ENCODE peak calls at places on chromosomes 6 and 20, in nine cellular contexts. E is fibroblast of pulmonary artery; B is body of pancreas; Z is tibial artery; W is CD8-positive, alpha-beta T cell; X is lower lobe of right lung; I is astrocyte; L is fibroblast of mammary gland; Q is PC-9. S is an unnamed sample.

GRCh38 chr20:38286586-38287502 is 17.1 kb upstream of the BPI start:
- DNase-seq in E (no peak), B (no peak), Z (no peak), W (no peak), X (no peak), I (peak), L (no peak), Q (no peak), S (peak)

GRCh38 chr6:48490658-48491057 is 379.7 kb upstream of the PTCHD4 start:
- DNase-seq in E (no peak), B (no peak), Z (no peak), W (no peak), X (no peak), I (no peak), L (no peak), Q (no peak), S (no peak)

GRCh38 chr6:44269921-44270525 is at the start of gene TMEM151B:
- DNase-seq in E (no peak), B (no peak), Z (no peak), W (peak), X (no peak), I (no peak), L (no peak), Q (no peak), S (no peak)

GRCh38 chr20:45037050-45037449 is 63.9 kb downstream of the KCNS1 start:
- DNase-seq in E (peak), B (no peak), Z (peak), W (no peak), X (no peak), I (peak), L (peak), Q (no peak), S (peak)

GRCh38 chr6:154580397-154581135 is 70.1 kb upstream of the CNKSR3 start:
- DNase-seq in E (no peak), B (no peak), Z (no peak), W (no peak), X (no peak), I (no peak), L (no peak), Q (no peak), S (no peak)

GRCh38 chr6:127641905-127642304 is 64.9 kb downstream of the C6orf58 start:
- DNase-seq in E (peak), B (peak), Z (no peak), W (no peak), X (no peak), I (peak), L (peak), Q (no peak), S (peak)

GRCh38 chr6:1587546-1587945 is 22.2 kb upstream of the FOXC1 start:
- DNase-seq in E (no peak), B (no peak), Z (no peak), W (no peak), X (no peak), I (no peak), L (no peak), Q (no peak), S (no peak)

GRCh38 chr6:56488281-56488680 is 154.4 kb downstream of the DST start:
- DNase-seq in E (no peak), B (no peak), Z (no peak), W (no peak), X (no peak), I (no peak), L (no peak), Q (no peak), S (no peak)

GRCh38 chr20:61724376-61724775 is 341.3 kb downstream of the TAF4 start:
- DNase-seq in E (no peak), B (no peak), Z (no peak), W (no peak), X (no peak), I (no peak), L (no peak), Q (no peak), S (no peak)

GRCh38 chr20:61045876-61046585 is 206.0 kb upstream of the CDH4 start:
- DNase-seq in E (no peak), B (no peak), Z (no peak), W (no peak), X (no peak), I (no peak), L (no peak), Q (no peak), S (no peak)

GRCh38 chr20:47736570-47737152 is 48.6 kb downstream of the SULF2 start:
- DNase-seq in E (no peak), B (no peak), Z (no peak), W (no peak), X (no peak), I (no peak), L (no peak), Q (no peak), S (no peak)

GRCh38 chr6:10449751-10450150 is 34.9 kb upstream of the TFAP2A start:
- DNase-seq in E (no peak), B (no peak), Z (no peak), W (no peak), X (no peak), I (no peak), L (no peak), Q (no peak), S (peak)

GRCh38 chr6:139590206-139590605 is 215.8 kb upstream of the CITED2 start:
- DNase-seq in E (no peak), B (peak), Z (no peak), W (no peak), X (no peak), I (no peak), L (no peak), Q (no peak), S (no peak)

GRCh38 chr6:131923356-131923755 is 27.8 kb downstream of the CCN2 start:
- DNase-seq in E (peak), B (peak), Z (no peak), W (no peak), X (no peak), I (peak), L (peak), Q (peak), S (peak)

GRCh38 chr6:52221302-52221701 is 23.0 kb downstream of the IL17F start:
- DNase-seq in E (no peak), B (no peak), Z (no peak), W (no peak), X (no peak), I (peak), L (no peak), Q (no peak), S (no peak)

GRCh38 chr6:84777888-84778287 is 13.5 kb upstream of the TBX18 start:
- DNase-seq in E (no peak), B (no peak), Z (no peak), W (no peak), X (no peak), I (no peak), L (peak), Q (no peak), S (peak)

GRCh38 chr20:5969348-5969935 is 19.0 kb downstream of the MCM8 start:
- DNase-seq in E (no peak), B (no peak), Z (no peak), W (no peak), X (no peak), I (no peak), L (no peak), Q (no peak), S (no peak)

GRCh38 chr6:73722318-73723060 is 26.5 kb downstream of the CD109 start:
- DNase-seq in E (peak), B (no peak), Z (no peak), W (no peak), X (no peak), I (peak), L (peak), Q (no peak), S (peak)

DNA sequence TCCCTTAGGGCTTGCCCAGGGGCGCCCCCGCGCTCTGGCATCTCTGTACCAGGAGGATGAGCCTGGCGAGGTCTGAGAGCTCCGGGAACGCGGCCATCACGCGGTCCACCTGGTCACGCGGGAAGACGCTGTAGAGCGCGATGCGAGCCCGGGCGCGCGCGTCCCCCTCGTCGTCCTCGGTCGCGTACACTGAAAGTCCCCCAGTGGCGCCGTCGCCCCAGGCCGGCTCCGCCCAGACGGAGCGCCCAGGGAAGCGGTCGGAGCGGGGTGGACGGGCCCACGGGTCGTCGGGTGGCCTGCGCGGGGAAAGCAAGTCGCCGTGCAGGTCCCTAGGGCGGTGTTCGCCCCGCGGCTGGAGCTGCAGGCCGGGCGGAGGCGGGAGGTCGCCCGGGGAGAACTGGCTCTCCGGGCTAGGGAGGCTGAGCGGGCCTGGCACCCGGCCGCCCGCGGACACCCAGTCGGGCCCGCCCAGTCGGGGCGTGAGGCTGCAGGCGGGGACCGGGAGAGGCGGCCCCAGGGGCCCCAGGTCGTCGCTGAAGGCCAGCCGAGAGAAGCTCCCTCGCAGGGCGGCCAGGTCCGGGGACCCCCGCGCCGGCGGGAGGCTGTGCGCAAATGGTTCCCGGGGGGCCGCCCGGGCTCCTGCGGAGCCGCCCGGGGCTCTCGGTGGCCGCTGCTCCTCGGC is 34.0 kb downstream of the ZC3H12D start:
- DNase-seq in E (no peak), B (peak), Z (no peak), W (no peak), X (peak), I (no peak), L (no peak), Q (no peak), S (peak)
- H3K4me3 ChIP-seq in E (peak), B (no peak), Z (peak), W (peak), X (peak), I (peak), L (peak), Q (no peak), S (peak)

DNA sequence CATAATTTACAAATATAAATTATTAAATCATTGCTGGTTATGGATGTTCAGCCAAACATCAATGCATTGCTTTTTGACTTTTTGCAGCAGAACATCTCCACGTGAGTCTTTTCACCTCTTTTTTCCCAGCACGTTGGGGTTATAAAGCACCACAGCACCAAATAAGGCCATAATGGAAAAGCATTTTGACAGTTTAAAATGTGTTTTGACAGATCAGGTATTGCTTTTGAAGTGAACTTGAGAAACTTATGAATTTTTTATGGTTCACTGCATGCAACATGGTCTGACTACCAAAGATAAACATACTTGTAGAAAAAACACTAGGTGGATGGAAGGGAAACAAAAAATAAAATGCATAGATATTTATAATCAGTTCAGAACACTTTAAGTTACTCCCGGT is 622.4 kb downstream of the HTR1B start:
- DNase-seq in E (no peak), B (no peak), Z (no peak), W (no peak), X (no peak), I (no peak), L (no peak), Q (no peak), S (no peak)
- TF ChIP-seq CTCF in E (no peak), B (no peak), Z (no peak), W (no peak), X (no peak), I (no peak), L (no peak), Q (no peak), S (no peak)

GRCh38 chr6:27214126-27214601 is 33.3 kb upstream of the PRSS16 start:
- DNase-seq in E (no peak), B (no peak), Z (no peak), W (no peak), X (no peak), I (no peak), L (no peak), Q (no peak), S (no peak)
- H3K4me3 ChIP-seq in E (no peak), B (no peak), Z (no peak), W (no peak), X (no peak), I (peak), L (peak), Q (peak), S (peak)

GRCh38 chr20:49508435-49509199 is 26.1 kb upstream of the KCNB1 start:
- DNase-seq in E (peak), B (no peak), Z (no peak), W (no peak), X (no peak), I (peak), L (peak), Q (peak), S (peak)
- TF ChIP-seq CTCF in E (peak), B (peak), Z (peak), W (peak), X (peak), I (peak), L (peak), Q (peak), S (peak)

GRCh38 chr6:39292637-39293036 is 21.6 kb downstream of the KCNK17 start:
- DNase-seq in E (no peak), B (no peak), Z (no peak), W (no peak), X (no peak), I (no peak), L (no peak), Q (no peak), S (no peak)

GRCh38 chr6:39295538-39295937 is 18.7 kb downstream of the KCNK17 start:
- DNase-seq in E (no peak), B (no peak), Z (peak), W (no peak), X (no peak), I (no peak), L (no peak), Q (no peak), S (peak)

GRCh38 chr6:39294899-39295298 is 19.3 kb downstream of the KCNK17 start:
- DNase-seq in E (no peak), B (no peak), Z (no peak), W (no peak), X (no peak), I (no peak), L (no peak), Q (no peak), S (no peak)

GRCh38 chr6:39296745-39297640 is 17.2 kb downstream of the KCNK17 start:
- DNase-seq in E (peak), B (no peak), Z (peak), W (no peak), X (no peak), I (no peak), L (peak), Q (no peak), S (peak)

DNA sequence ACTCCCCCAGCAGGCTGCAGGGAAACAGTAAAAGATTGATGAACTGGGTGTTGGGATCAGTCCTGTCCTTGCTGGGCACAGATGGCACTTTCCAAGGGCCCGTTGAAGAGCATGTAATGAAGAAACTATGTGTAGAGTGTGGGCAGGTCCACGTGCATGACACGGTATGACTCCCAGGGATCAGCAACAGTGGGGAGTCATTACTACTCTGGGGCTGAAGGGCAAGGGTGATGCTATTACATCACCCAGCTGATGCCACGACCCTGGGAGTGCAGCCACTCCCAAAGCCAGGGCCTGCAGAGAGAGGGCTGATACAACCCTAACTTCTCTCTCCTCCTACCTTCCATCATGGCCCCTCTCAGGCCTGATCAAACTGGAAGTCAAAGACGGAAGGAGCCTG is 20.1 kb downstream of the KCNK17 start:
- DNase-seq in E (no peak), B (no peak), Z (no peak), W (no peak), X (no peak), I (no peak), L (no peak), Q (no peak), S (peak)
- H3K4me3 ChIP-seq in E (no peak), B (no peak), Z (no peak), W (no peak), X (no peak), I (no peak), L (no peak), Q (no peak), S (no peak)

GRCh38 chr6:28791002-28791383 is 132.8 kb downstream of the TRIM27 start:
- DNase-seq in E (no peak), B (no peak), Z (no peak), W (no peak), X (no peak), I (no peak), L (no peak), Q (no peak), S (no peak)

GRCh38 chr6:28789553-28790083 is 134.2 kb downstream of the TRIM27 start:
- DNase-seq in E (peak), B (peak), Z (no peak), W (no peak), X (no peak), I (peak), L (peak), Q (peak), S (peak)

DNA sequence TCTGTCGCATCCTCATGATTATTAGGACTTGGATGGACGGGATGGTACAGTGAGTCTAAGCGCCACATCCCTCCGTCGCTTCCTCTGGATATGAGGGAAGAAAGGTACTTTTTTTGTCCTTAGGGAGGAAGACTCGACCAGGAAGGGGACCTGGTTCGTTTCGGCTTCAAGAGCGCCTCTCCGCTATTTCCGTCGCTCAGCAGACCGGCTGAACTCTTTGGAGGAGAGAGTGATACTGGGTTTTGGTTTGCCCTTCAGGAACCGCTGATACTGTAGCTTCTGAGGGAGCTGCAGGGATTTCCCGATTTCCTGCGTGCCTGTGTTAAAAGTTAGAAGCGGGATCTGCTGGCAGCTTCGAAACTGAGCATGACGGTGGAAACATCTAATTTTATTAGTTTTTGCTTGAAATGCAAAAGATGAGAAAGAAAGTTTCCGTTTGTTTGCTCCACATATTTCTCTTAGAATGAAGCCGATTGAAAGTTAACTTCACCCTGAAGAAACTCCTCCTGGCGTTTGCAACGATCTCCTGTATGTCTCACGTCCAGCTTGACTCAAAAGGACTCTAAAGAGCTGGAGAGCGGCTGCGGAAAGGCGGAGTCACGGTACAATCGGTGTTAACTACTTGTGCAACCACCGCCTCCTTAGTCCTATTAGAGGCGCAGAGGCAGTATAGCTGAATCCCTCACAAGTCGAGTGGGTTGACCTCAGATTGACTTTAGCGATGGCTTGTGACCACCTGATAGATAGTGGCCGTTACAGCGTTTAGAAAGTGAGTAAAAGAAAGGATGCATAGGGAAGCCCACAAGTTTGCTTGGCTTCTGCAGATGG is 129.4 kb downstream of the TRIM27 start:
- DNase-seq in E (peak), B (no peak), Z (no peak), W (no peak), X (no peak), I (peak), L (peak), Q (no peak), S (peak)
- TF ChIP-seq CTCF in E (no peak), B (no peak), Z (no peak), W (no peak), X (no peak), I (no peak), L (no peak), Q (no peak), S (no peak)

GRCh38 chr20:54474866-54475265 is 527 bp upstream of the DOK5 start:
- DNase-seq in E (no peak), B (no peak), Z (no peak), W (no peak), X (no peak), I (no peak), L (no peak), Q (no peak), S (no peak)
- H3K4me3 ChIP-seq in E (peak), B (no peak), Z (peak), W (no peak), X (peak), I (no peak), L (peak), Q (no peak), S (no peak)

GRCh38 chr20:62900692-62901584 is 25.4 kb downstream of the DIDO1 start:
- DNase-seq in E (peak), B (peak), Z (no peak), W (peak), X (no peak), I (no peak), L (no peak), Q (peak), S (no peak)

GRCh38 chr20:62898093-62898964 is 28.0 kb downstream of the DIDO1 start:
- DNase-seq in E (no peak), B (no peak), Z (no peak), W (no peak), X (peak), I (no peak), L (no peak), Q (no peak), S (no peak)

GRCh38 chr20:62898970-62899632 is 27.2 kb downstream of the DIDO1 start:
- DNase-seq in E (no peak), B (no peak), Z (no peak), W (no peak), X (peak), I (no peak), L (no peak), Q (no peak), S (no peak)

GRCh38 chr20:62900052-62900691 is 26.1 kb downstream of the DIDO1 start:
- DNase-seq in E (peak), B (peak), Z (peak), W (peak), X (peak), I (peak), L (peak), Q (no peak), S (peak)

DNA sequence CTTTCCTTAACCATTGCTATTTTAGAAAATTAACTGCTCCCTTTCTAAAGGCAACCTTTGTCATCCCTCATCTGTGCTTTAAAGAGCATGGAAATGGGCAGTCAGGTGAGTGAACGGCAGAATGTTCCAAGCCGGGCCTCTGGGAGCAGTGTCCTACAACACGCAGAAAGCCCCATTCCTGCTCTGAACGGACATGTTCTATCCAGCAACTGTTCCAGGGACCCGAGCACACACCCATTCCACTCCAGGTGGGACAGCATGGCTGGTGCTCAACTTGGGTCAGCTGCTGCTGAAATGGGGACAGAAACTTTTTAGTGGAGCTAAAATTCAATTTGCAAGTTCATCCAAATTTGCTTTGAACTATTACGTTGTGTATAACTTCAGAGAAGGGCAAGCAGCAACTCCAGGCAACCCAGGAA is 26.7 kb downstream of the DIDO1 start:
- DNase-seq in E (peak), B (no peak), Z (no peak), W (no peak), X (peak), I (no peak), L (no peak), Q (no peak), S (no peak)
- TF ChIP-seq CTCF in E (peak), B (peak), Z (no peak), W (no peak), X (no peak), I (no peak), L (no peak), Q (no peak), S (no peak)